ENCODE peak calls at places on chromosomes 13 and 19, in four cellular contexts. One of them, this sample, is unnamed.

GRCh38 chr13:52713894-52714293 is 25.7 kb downstream of the CNMD start:
- DNase-seq in K562: no peak
- DNase-seq in HepG2: no peak
- DNase-seq in stomach: no peak
- DNase-seq in this sample: no peak

GRCh38 chr13:60931858-60932546 is 483.6 kb downstream of the PCDH20 start:
- DNase-seq in K562: no peak
- DNase-seq in stomach: no peak
- DNase-seq in HepG2: peak; percentile 7
- DNase-seq in this sample: no peak

GRCh38 chr13:37869506-37869755 is 141 bp downstream of the TRPC4 start:
- DNase-seq in K562: no peak
- DNase-seq in HepG2: no peak
- DNase-seq in stomach: no peak
- DNase-seq in this sample: no peak

GRCh38 chr19:6247007-6247288 is 32.8 kb downstream of the MLLT1 start:
- DNase-seq in HepG2: no peak
- DNase-seq in K562: no peak
- DNase-seq in stomach: no peak
- DNase-seq in this sample: no peak

GRCh38 chr19:33796164-33797100 is at the start of gene KCTD15:
- DNase-seq in K562: peak; percentile 75
- DNase-seq in HepG2: no peak
- DNase-seq in stomach: peak; percentile 51
- DNase-seq in this sample: peak; percentile 92

GRCh38 chr19:1815605-1816529 is 3.8 kb upstream of the ATP8B3 start:
- DNase-seq in stomach: no peak
- DNase-seq in HepG2: no peak
- DNase-seq in K562: no peak
- DNase-seq in this sample: no peak

GRCh38 chr13:113002206-113002821 is 33.3 kb downstream of the MCF2L start:
- DNase-seq in stomach: no peak
- DNase-seq in K562: peak; percentile 35
- DNase-seq in HepG2: peak; percentile 61
- DNase-seq in this sample: peak; percentile 74

GRCh38 chr13:70098669-70099068 is 9.0 kb upstream of the ATXN8OS start:
- DNase-seq in K562: no peak
- DNase-seq in HepG2: no peak
- DNase-seq in stomach: no peak
- DNase-seq in this sample: no peak

GRCh38 chr19:2326699-2327360 is 1.6 kb downstream of the LSM7 start:
- DNase-seq in K562: no peak
- DNase-seq in HepG2: no peak
- DNase-seq in stomach: no peak
- DNase-seq in this sample: no peak

GRCh38 chr19:41753936-41754529 is 1.3 kb upstream of the CEACAM6 start:
- DNase-seq in K562: peak; percentile 27
- DNase-seq in stomach: peak; percentile 75
- DNase-seq in HepG2: peak; percentile 14
- DNase-seq in this sample: no peak

GRCh38 chr13:77521194-77521593 is 14.3 kb upstream of the SCEL start:
- DNase-seq in stomach: no peak
- DNase-seq in HepG2: no peak
- DNase-seq in K562: no peak
- DNase-seq in this sample: no peak

GRCh38 chr19:17673937-17674799 is 14.0 kb downstream of the UNC13A start:
- DNase-seq in K562: no peak
- DNase-seq in HepG2: no peak
- DNase-seq in stomach: no peak
- DNase-seq in this sample: peak; percentile 64

GRCh38 chr13:62110079-62110478 is 694.4 kb upstream of the PCDH20 start:
- DNase-seq in stomach: no peak
- DNase-seq in K562: no peak
- DNase-seq in HepG2: no peak
- DNase-seq in this sample: no peak

DNA sequence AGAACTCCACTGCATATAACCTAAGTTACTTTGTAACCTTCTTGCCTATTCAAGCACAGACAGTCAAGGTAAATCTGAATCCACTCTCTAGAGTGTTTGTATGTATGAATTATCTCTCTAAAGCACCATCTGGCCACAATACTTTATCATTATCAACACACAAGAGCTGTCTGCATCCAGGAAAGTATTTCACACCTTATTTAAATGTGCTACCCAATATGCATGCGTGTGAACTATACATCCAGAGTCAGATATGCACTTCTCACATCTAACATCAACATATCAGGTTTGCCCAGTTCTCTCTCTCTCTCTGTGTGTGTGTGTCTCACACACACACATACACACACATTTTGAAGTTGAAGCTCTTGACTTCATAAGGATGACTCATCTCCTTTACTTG is 697.5 kb upstream of the PCDH20 start:
- DNase-seq in HepG2: no peak
- DNase-seq in K562: no peak
- DNase-seq in stomach: no peak
- DNase-seq in this sample: no peak
- TF ChIP-seq EP300 in HepG2: no peak
- TF ChIP-seq EP300 in K562: no peak
- TF ChIP-seq EP300 in stomach: no peak
- TF ChIP-seq EP300 in this sample: no peak

GRCh38 chr19:10269333-10270179 is 1.4 kb upstream of the ICAM1 start:
- DNase-seq in stomach: peak; percentile 88
- DNase-seq in HepG2: peak; percentile 51
- DNase-seq in K562: peak; percentile 85
- DNase-seq in this sample: peak; percentile 93

GRCh38 chr19:10270180-10270615 is 722 bp upstream of the ICAM1 start:
- DNase-seq in stomach: peak; percentile 75
- DNase-seq in HepG2: no peak
- DNase-seq in K562: peak; percentile 72
- DNase-seq in this sample: peak; percentile 92

GRCh38 chr19:10274589-10274988 is 3.7 kb downstream of the ICAM1 start:
- DNase-seq in K562: no peak
- DNase-seq in HepG2: no peak
- DNase-seq in stomach: no peak
- DNase-seq in this sample: no peak

GRCh38 chr19:10270616-10271394 is at the start of gene ICAM1:
- DNase-seq in stomach: peak; percentile 72
- DNase-seq in K562: peak; percentile 71
- DNase-seq in HepG2: peak; percentile 83
- DNase-seq in this sample: peak; percentile 93

DNA sequence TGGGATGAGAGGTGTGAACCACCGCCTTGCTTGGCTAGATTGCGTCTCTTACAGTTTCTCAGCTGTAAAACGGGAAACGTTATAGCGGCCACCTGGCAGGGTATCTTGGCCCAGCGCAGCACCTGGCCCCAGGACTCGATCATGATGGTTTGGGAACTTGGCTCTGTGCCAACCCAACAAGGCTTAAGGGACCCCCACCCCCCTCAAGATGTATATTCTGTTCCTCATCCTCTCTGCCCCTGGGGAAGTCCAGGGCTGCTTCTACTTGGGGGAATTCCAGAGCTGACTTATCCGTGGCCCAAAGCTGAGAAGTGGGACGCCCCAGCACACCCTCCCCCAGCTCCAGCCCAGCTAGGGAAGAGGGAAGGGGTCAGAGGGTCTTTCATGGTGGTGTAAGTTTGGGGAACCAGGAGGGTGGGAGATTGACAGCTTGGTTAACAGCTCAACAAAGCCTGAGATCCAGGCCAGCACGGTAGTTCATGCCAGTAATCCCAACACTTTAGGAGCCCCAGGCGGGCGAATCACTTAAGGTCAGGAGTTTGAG is 695 bp downstream of the ICAM1 start:
- DNase-seq in K562: peak; percentile 43
- DNase-seq in HepG2: no peak
- DNase-seq in stomach: no peak
- DNase-seq in this sample: peak; percentile 45
- TF ChIP-seq POLR2AphosphoS5 in K562: no peak
- TF ChIP-seq POLR2AphosphoS5 in HepG2: no peak
- TF ChIP-seq POLR2AphosphoS5 in stomach: no peak
- TF ChIP-seq POLR2AphosphoS5 in this sample: peak; percentile 31

DNA sequence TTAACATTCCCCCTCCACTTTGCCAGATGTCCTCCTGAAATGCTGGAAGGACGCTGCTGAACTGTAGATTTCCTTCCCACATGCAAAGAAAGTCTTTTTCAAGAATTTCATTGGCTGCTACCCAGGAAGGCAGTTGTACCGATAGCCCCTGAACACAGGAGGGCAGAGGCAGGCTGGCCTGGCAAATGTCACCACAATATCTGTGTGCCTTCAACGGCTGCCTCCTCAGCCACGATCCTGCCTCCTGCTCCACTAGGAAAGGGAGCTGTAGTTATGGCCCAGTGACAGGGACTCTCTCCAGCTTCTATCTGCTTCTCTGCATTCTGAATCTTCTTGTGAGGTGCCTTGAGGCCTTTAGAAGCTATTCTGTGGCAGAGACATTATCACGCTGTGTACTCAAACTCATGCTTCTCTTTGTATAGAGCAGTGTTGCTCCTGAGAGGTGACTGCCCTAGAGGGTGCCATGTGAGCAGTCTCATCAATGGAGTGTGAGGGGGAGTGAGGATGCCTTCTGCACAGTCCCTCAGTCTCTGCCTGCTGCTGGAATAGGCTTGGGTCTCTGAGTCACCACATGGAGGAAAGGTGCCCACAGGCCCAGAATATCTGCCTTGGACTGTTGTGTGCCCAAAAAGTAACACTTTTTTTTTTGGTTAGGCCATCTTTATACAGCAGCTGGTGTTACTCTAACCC is 279.8 kb downstream of the DNAJC15 start:
- DNase-seq in stomach: peak; percentile 78
- DNase-seq in K562: no peak
- DNase-seq in HepG2: peak; percentile 12
- DNase-seq in this sample: no peak
- H3K4me1 ChIP-seq in stomach: peaks cover 13% of the 10 kb centered on the region
- H3K4me1 ChIP-seq in K562: no peaks in the 10 kb centered on the region
- H3K4me1 ChIP-seq in HepG2: peaks cover 9% of the 10 kb centered on the region
- H3K4me1 ChIP-seq in this sample: no peaks in the 10 kb centered on the region

GRCh38 chr13:91056746-91057145 is 290.7 kb upstream of the MIR17HG start:
- DNase-seq in K562: no peak
- DNase-seq in HepG2: no peak
- DNase-seq in stomach: no peak
- DNase-seq in this sample: no peak
- TF ChIP-seq EP300 in K562: no peak
- TF ChIP-seq EP300 in HepG2: no peak
- TF ChIP-seq EP300 in stomach: no peak
- TF ChIP-seq EP300 in this sample: no peak

GRCh38 chr13:95301135-95301946 is at the start of gene ABCC4:
- DNase-seq in HepG2: peak; percentile 51
- DNase-seq in stomach: peak; percentile 70
- DNase-seq in K562: peak; percentile 79
- DNase-seq in this sample: peak; percentile 95
- TF ChIP-seq POLR2AphosphoS5 in HepG2: no peak
- TF ChIP-seq POLR2AphosphoS5 in stomach: no peak
- TF ChIP-seq POLR2AphosphoS5 in K562: no peak
- TF ChIP-seq POLR2AphosphoS5 in this sample: peak; percentile 32

GRCh38 chr19:36573020-36573947 is at the start of gene ZNF529:
- DNase-seq in stomach: peak; percentile 90
- DNase-seq in HepG2: peak; percentile 95
- DNase-seq in K562: peak; percentile 87
- DNase-seq in this sample: peak; percentile 94
- H3K4me1 ChIP-seq in stomach: peaks cover 8% of the 10 kb centered on the region
- H3K4me1 ChIP-seq in HepG2: peaks cover 20% of the 10 kb centered on the region
- H3K4me1 ChIP-seq in K562: peaks cover 9% of the 10 kb centered on the region
- H3K4me1 ChIP-seq in this sample: peaks cover 22% of the 10 kb centered on the region